ENCODE peak calls at places on chromosomes 7 and 10, in seven cellular contexts. One of them, this sample, is unnamed.
A peak's percentile ranks its signal among the peaks of the same experiment; 100 is the strongest.

GRCh38 chr10:28676297-28676967 is 889 bp upstream of the BAMBI start:
- DNase-seq in NT2/D1: peak; percentile 95
- DNase-seq in KBM-7: peak; percentile 41
- DNase-seq in activated T-cell treated with anti-CD3 and anti-CD28 coated beads, Interleukin-2, amount 50 U/mL, for 72 hours: no peak
- DNase-seq in psoas muscle: no peak
- DNase-seq in PC-3: no peak
- DNase-seq in epithelial cell of esophagus: no peak
- DNase-seq in this sample: no peak

GRCh38 chr7:17130281-17131059 is 168.0 kb upstream of the AHR start:
- DNase-seq in NT2/D1: peak; percentile 3
- DNase-seq in KBM-7: peak; percentile 30
- DNase-seq in activated T-cell treated with anti-CD3 and anti-CD28 coated beads, Interleukin-2, amount 50 U/mL, for 72 hours: no peak
- DNase-seq in psoas muscle: no peak
- DNase-seq in PC-3: peak; percentile 76
- DNase-seq in epithelial cell of esophagus: peak; percentile 63
- DNase-seq in this sample: peak; percentile 24

GRCh38 chr7:12490105-12490688 is 80.3 kb upstream of the SCIN start:
- DNase-seq in NT2/D1: peak; percentile 9
- DNase-seq in KBM-7: peak; percentile 40
- DNase-seq in activated T-cell treated with anti-CD3 and anti-CD28 coated beads, Interleukin-2, amount 50 U/mL, for 72 hours: no peak
- DNase-seq in psoas muscle: no peak
- DNase-seq in PC-3: peak; percentile 66
- DNase-seq in epithelial cell of esophagus: peak; percentile 40
- DNase-seq in this sample: no peak

GRCh38 chr7:88278881-88279280 is 27.8 kb downstream of the STEAP4 start:
- DNase-seq in NT2/D1: no peak
- DNase-seq in KBM-7: no peak
- DNase-seq in activated T-cell treated with anti-CD3 and anti-CD28 coated beads, Interleukin-2, amount 50 U/mL, for 72 hours: no peak
- DNase-seq in psoas muscle: no peak
- DNase-seq in PC-3: no peak
- DNase-seq in epithelial cell of esophagus: peak; percentile 87
- DNase-seq in this sample: no peak

GRCh38 chr10:4188406-4188805 is 403.4 kb upstream of the KLF6 start:
- DNase-seq in NT2/D1: no peak
- DNase-seq in KBM-7: no peak
- DNase-seq in activated T-cell treated with anti-CD3 and anti-CD28 coated beads, Interleukin-2, amount 50 U/mL, for 72 hours: no peak
- DNase-seq in psoas muscle: no peak
- DNase-seq in PC-3: no peak
- DNase-seq in epithelial cell of esophagus: no peak
- DNase-seq in this sample: no peak

GRCh38 chr7:146660839-146661238 is 544.2 kb downstream of the CNTNAP2 start:
- DNase-seq in NT2/D1: no peak
- DNase-seq in KBM-7: no peak
- DNase-seq in activated T-cell treated with anti-CD3 and anti-CD28 coated beads, Interleukin-2, amount 50 U/mL, for 72 hours: no peak
- DNase-seq in psoas muscle: no peak
- DNase-seq in PC-3: no peak
- DNase-seq in epithelial cell of esophagus: no peak
- DNase-seq in this sample: no peak

GRCh38 chr7:153398789-153399553 is 639.4 kb downstream of the ACTR3B start:
- DNase-seq in NT2/D1: no peak
- DNase-seq in KBM-7: no peak
- DNase-seq in activated T-cell treated with anti-CD3 and anti-CD28 coated beads, Interleukin-2, amount 50 U/mL, for 72 hours: no peak
- DNase-seq in psoas muscle: no peak
- DNase-seq in PC-3: no peak
- DNase-seq in epithelial cell of esophagus: no peak
- DNase-seq in this sample: no peak

GRCh38 chr7:20268832-20269231 is 51.6 kb upstream of the MACC1 start:
- DNase-seq in NT2/D1: no peak
- DNase-seq in KBM-7: no peak
- DNase-seq in activated T-cell treated with anti-CD3 and anti-CD28 coated beads, Interleukin-2, amount 50 U/mL, for 72 hours: no peak
- DNase-seq in psoas muscle: no peak
- DNase-seq in PC-3: peak; percentile 21
- DNase-seq in epithelial cell of esophagus: peak; percentile 20
- DNase-seq in this sample: no peak

GRCh38 chr10:310976-311639 is 175.9 kb downstream of the ZMYND11 start:
- DNase-seq in NT2/D1: no peak
- DNase-seq in KBM-7: no peak
- DNase-seq in activated T-cell treated with anti-CD3 and anti-CD28 coated beads, Interleukin-2, amount 50 U/mL, for 72 hours: no peak
- DNase-seq in psoas muscle: no peak
- DNase-seq in PC-3: no peak
- DNase-seq in epithelial cell of esophagus: no peak
- DNase-seq in this sample: no peak

GRCh38 chr7:34837826-34838225 is 179.8 kb downstream of the NPSR1 start:
- DNase-seq in NT2/D1: no peak
- DNase-seq in KBM-7: no peak
- DNase-seq in activated T-cell treated with anti-CD3 and anti-CD28 coated beads, Interleukin-2, amount 50 U/mL, for 72 hours: no peak
- DNase-seq in psoas muscle: no peak
- DNase-seq in PC-3: peak; percentile 56
- DNase-seq in epithelial cell of esophagus: peak; percentile 24
- DNase-seq in this sample: no peak

GRCh38 chr7:155769701-155770100 is 42.6 kb downstream of the SHH start:
- DNase-seq in NT2/D1: no peak
- DNase-seq in KBM-7: no peak
- DNase-seq in activated T-cell treated with anti-CD3 and anti-CD28 coated beads, Interleukin-2, amount 50 U/mL, for 72 hours: no peak
- DNase-seq in psoas muscle: no peak
- DNase-seq in PC-3: no peak
- DNase-seq in epithelial cell of esophagus: no peak
- DNase-seq in this sample: no peak

GRCh38 chr7:69599211-69599878 is 1.1 kb downstream of the AUTS2 start:
- DNase-seq in NT2/D1: no peak
- DNase-seq in KBM-7: peak; percentile 20
- DNase-seq in activated T-cell treated with anti-CD3 and anti-CD28 coated beads, Interleukin-2, amount 50 U/mL, for 72 hours: no peak
- DNase-seq in psoas muscle: no peak
- DNase-seq in PC-3: no peak
- DNase-seq in epithelial cell of esophagus: no peak
- DNase-seq in this sample: peak; percentile 48

GRCh38 chr7:2527505-2528464 is 8.2 kb downstream of the LFNG start:
- DNase-seq in NT2/D1: no peak
- DNase-seq in KBM-7: no peak
- DNase-seq in activated T-cell treated with anti-CD3 and anti-CD28 coated beads, Interleukin-2, amount 50 U/mL, for 72 hours: peak; percentile 44
- DNase-seq in psoas muscle: peak; percentile 45
- DNase-seq in PC-3: peak; percentile 82
- DNase-seq in epithelial cell of esophagus: peak; percentile 61
- DNase-seq in this sample: no peak

GRCh38 chr7:6480323-6480660 is 32.5 kb upstream of the DAGLB start:
- DNase-seq in NT2/D1: no peak
- DNase-seq in KBM-7: no peak
- DNase-seq in activated T-cell treated with anti-CD3 and anti-CD28 coated beads, Interleukin-2, amount 50 U/mL, for 72 hours: no peak
- DNase-seq in psoas muscle: no peak
- DNase-seq in PC-3: no peak
- DNase-seq in epithelial cell of esophagus: no peak
- DNase-seq in this sample: no peak

GRCh38 chr10:60427709-60428386 is 38.2 kb upstream of the ANK3 start:
- DNase-seq in NT2/D1: no peak
- DNase-seq in KBM-7: no peak
- DNase-seq in activated T-cell treated with anti-CD3 and anti-CD28 coated beads, Interleukin-2, amount 50 U/mL, for 72 hours: no peak
- DNase-seq in psoas muscle: no peak
- DNase-seq in PC-3: no peak
- DNase-seq in epithelial cell of esophagus: peak; percentile 84
- DNase-seq in this sample: no peak

GRCh38 chr10:71536332-71536731 is 139.6 kb downstream of the CDH23 start:
- DNase-seq in NT2/D1: no peak
- DNase-seq in KBM-7: no peak
- DNase-seq in activated T-cell treated with anti-CD3 and anti-CD28 coated beads, Interleukin-2, amount 50 U/mL, for 72 hours: peak; percentile 10
- DNase-seq in psoas muscle: no peak
- DNase-seq in PC-3: no peak
- DNase-seq in epithelial cell of esophagus: peak; percentile 35
- DNase-seq in this sample: no peak

GRCh38 chr7:100693312-100694195 is 496 bp downstream of the GIGYF1 start:
- DNase-seq in NT2/D1: no peak
- DNase-seq in KBM-7: no peak
- DNase-seq in activated T-cell treated with anti-CD3 and anti-CD28 coated beads, Interleukin-2, amount 50 U/mL, for 72 hours: no peak
- DNase-seq in psoas muscle: peak; percentile 59
- DNase-seq in PC-3: no peak
- DNase-seq in epithelial cell of esophagus: no peak
- DNase-seq in this sample: no peak

This sample was measured in neuronal stem cell.